ENCODE peak calls at places on chromosomes 13 and 19, in five cellular contexts. T, U, G, L and P are unnamed samples. For H3K36me3, the result is how much of the 10 kb centered on the place peaks cover.

GRCh38 chr19:19269952-19270694 is 3.0 kb downstream of the TM6SF2 start:
- DNase-seq in T (no peak), L (no peak), U (no peak), G (peak), P (no peak)

GRCh38 chr13:29852464-29853054 is 2.1 kb upstream of the UBL3 start:
- DNase-seq in G (no peak), L (no peak), T (no peak), U (no peak), P (no peak)

GRCh38 chr13:26025196-26025595 is 26.6 kb downstream of the SHISA2 start:
- DNase-seq in U (no peak), G (no peak), L (no peak), T (peak), P (no peak)

GRCh38 chr19:35828694-35829301 is 16.2 kb upstream of the PRODH2 start:
- DNase-seq in U (peak), G (no peak), T (peak), L (peak), P (no peak)

GRCh38 chr13:57314897-57315520 is 148.0 kb downstream of the PRR20E start:
- DNase-seq in L (no peak), G (no peak), U (no peak), T (no peak), P (no peak)

GRCh38 chr13:53105881-53106280 is 77.3 kb downstream of the OLFM4 start:
- DNase-seq in G (no peak), L (peak), T (no peak), U (no peak), P (no peak)

GRCh38 chr19:37905936-37906867 is at the start of gene WDR87:
- DNase-seq in T (no peak), U (no peak), L (peak), G (peak), P (peak)

GRCh38 chr13:50843256-50844043 is at the start of gene DLEU7:
- DNase-seq in L (no peak), G (peak), U (no peak), T (peak), P (no peak)

GRCh38 chr19:55777528-55777927 is 8.6 kb downstream of the RFPL4AL1 start:
- DNase-seq in T (peak), L (no peak), U (no peak), G (no peak), P (no peak)

GRCh38 chr19:16095071-16095571 is 16.6 kb upstream of the RAB8A start:
- DNase-seq in L (no peak), G (peak), T (no peak), U (no peak), P (no peak)

GRCh38 chr13:114096811-114097503 is 35.5 kb downstream of the RASA3 start:
- DNase-seq in T (no peak), G (no peak), L (no peak), U (peak), P (no peak)

GRCh38 chr13:64855506-64855905 is 2374.6 kb downstream of the PCDH9 start:
- DNase-seq in U (no peak), T (no peak), L (no peak), G (no peak), P (no peak)

GRCh38 chr19:45826934-45827333 is 11.8 kb upstream of the RSPH6A start:
- DNase-seq in L (no peak), G (peak), U (peak), T (no peak), P (no peak)

GRCh38 chr13:109941951-109942350 is 155.6 kb upstream of the IRS2 start:
- DNase-seq in U (no peak), G (no peak), T (no peak), L (no peak), P (no peak)

GRCh38 chr13:100484708-100485107 is 103.9 kb downstream of the GGACT start:
- DNase-seq in U (no peak), L (no peak), G (no peak), T (no peak), P (no peak)

GRCh38 chr19:49852631-49853126 is 1.7 kb downstream of the PTOV1 start:
- DNase-seq in L (no peak), G (no peak), T (no peak), U (no peak), P (no peak)

GRCh38 chr19:18967358-18968146 is 26.5 kb upstream of the HOMER3 start:
- DNase-seq in G (no peak), U (peak), L (no peak), T (peak), P (no peak)

GRCh38 chr19:54179921-54180452 is 7.0 kb upstream of the TMC4 start:
- DNase-seq in G (peak), U (peak), L (no peak), T (peak), P (no peak)
- TF ChIP-seq CTCF in G (no peak), U (no peak), L (no peak), T (peak), P (no peak)

DNA sequence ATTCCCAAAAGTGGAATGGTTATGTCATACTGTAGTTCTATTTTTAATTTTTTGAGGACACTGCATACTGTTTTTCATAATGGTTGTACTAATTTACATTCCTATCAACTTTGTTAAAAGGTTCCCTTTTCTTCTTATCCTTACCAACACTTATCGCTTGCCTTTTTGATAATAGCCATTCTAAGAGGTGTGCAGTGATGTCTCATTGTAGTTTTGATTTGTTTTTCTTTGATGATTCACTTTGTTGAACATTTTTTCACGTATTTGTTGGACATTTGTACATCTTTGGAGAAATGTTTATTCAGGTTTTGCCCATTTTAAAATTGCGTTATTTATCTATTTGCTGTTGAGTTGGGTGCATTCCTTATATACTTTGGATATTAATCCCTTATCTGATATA is 188.8 kb upstream of the SPRY2 start:
- DNase-seq in T (no peak), L (no peak), G (no peak), U (no peak), P (no peak)
- H3K4me3 ChIP-seq in T (no peak), L (no peak), G (no peak), U (no peak), P (no peak)

DNA sequence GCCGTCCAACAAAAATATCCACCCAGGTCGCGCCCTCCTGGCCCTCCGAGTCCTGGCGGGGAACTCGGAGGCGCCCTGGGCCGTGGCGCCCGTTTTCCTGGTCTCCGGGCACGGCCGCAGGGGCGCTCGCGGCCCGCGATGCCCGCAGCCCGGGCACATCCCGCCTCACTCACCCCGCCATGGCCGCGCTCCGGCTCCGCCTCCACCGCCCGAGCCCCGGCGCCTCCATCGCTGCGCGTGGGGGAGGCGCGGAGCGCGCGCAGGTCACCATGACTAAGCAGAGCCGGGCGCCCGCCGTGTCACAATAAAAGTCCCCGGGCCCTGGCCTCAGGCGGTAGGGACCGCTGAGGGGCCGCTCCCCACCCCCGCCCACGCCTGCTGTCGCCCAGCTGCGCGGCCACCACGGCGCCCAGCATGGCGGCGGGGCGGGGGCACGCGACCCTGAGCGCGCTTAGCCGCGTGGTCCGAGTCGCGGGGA is 593 bp downstream of the KEAP1 start:
- DNase-seq in L (peak), T (peak), U (peak), G (peak), P (peak)
- H3K36me3 ChIP-seq in L (under half), T (under half), U (under half), G (under half), P (under half)

DNA sequence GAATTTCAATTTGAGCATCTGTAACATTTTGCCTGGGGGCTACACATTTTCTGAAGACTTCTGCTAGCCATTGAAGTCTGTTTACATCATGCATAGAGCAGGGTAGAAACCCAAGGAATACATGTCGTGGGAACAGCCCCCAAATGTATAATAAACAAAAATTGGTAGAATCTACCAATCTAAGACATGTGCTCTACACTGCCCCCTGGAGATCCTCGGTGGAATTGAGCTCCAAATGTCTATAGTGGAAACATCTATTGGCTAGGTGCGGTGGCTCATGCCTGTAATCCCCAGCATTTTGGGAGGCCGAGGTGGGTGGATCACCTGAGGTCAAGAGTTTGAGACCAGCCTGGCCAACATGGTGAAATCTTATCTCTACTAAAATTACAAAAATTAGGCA is 57.3 kb downstream of the MBD3L2B start:
- DNase-seq in T (peak), U (no peak), L (no peak), G (no peak), P (no peak)
- TF ChIP-seq CTCF in T (no peak), U (peak), L (peak), G (peak), P (peak)